ENCODE peak calls at places on chromosomes 7 and 10, in four cellular contexts. Q, L, V and X are unnamed samples.

GRCh38 chr10:43710772-43711471 is 62.2 kb upstream of the ZNF32 start:
- DNase-seq in Q (no peak), V (no peak), L (no peak), X (no peak)

GRCh38 chr7:158802535-158803199 is 26.6 kb downstream of the ESYT2 start:
- DNase-seq in Q (no peak), V (no peak), L (no peak), X (no peak)

GRCh38 chr7:132290021-132290420 is 286.2 kb downstream of the PLXNA4 start:
- DNase-seq in Q (no peak), V (no peak), L (no peak), X (no peak)

GRCh38 chr7:154332776-154333175 is 280.6 kb downstream of the DPP6 start:
- DNase-seq in L (no peak), V (no peak), Q (no peak), X (no peak)

GRCh38 chr7:141239661-141240060 is 165.8 kb downstream of the TMEM178B start:
- DNase-seq in L (no peak), Q (no peak), V (no peak), X (no peak)

GRCh38 chr10:36183726-36184125 is 541.6 kb upstream of the FZD8 start:
- DNase-seq in Q (no peak), V (no peak), L (no peak), X (no peak)

GRCh38 chr10:124646483-124647352 is 97.5 kb downstream of the FAM53B start:
- DNase-seq in L (peak), V (peak), Q (no peak), X (no peak)

GRCh38 chr10:125116041-125116649 is 44.2 kb downstream of the CTBP2 start:
- DNase-seq in Q (no peak), V (no peak), L (no peak), X (no peak)

GRCh38 chr7:143069912-143070500 is 17.9 kb downstream of the OR6V1 start:
- DNase-seq in V (no peak), L (no peak), Q (no peak), X (no peak)

GRCh38 chr10:35574924-35575352 is 30.2 kb upstream of the GJD4 start:
- DNase-seq in L (no peak), Q (no peak), V (no peak), X (peak)

GRCh38 chr7:95578299-95578855 is 17.9 kb downstream of the PDK4 start:
- DNase-seq in Q (no peak), V (no peak), L (no peak), X (no peak)

GRCh38 chr10:35216303-35216905 is 89.8 kb downstream of the CREM start:
- DNase-seq in Q (no peak), V (peak), L (no peak), X (no peak)

GRCh38 chr10:112278871-112279270 is 4.3 kb upstream of the TECTB start:
- DNase-seq in V (no peak), Q (no peak), L (no peak), X (no peak)

GRCh38 chr10:15183689-15184481 is 15.4 kb upstream of the NMT2 start:
- DNase-seq in Q (no peak), L (no peak), V (no peak), X (no peak)

GRCh38 chr10:73529089-73529832 is 33.4 kb upstream of the PPP3CB start:
- DNase-seq in Q (peak), L (peak), V (peak), X (peak)

GRCh38 chr10:13587367-13587766 is 602 bp downstream of the PRPF18 start:
- DNase-seq in V (peak), Q (peak), L (no peak), X (no peak)

GRCh38 chr7:144776447-144776846 is 59.4 kb downstream of the TPK1 start:
- DNase-seq in Q (no peak), L (no peak), V (no peak), X (no peak)

GRCh38 chr10:70337201-70337651 is 45.2 kb downstream of the LRRC20 start:
- DNase-seq in Q (no peak), V (peak), L (peak), X (no peak)

GRCh38 chr10:108039821-108040584 is 875.5 kb upstream of the SORCS1 start:
- DNase-seq in Q (no peak), L (no peak), V (no peak), X (no peak)

GRCh38 chr7:18768256-18768655 is 272.7 kb downstream of the HDAC9 start:
- DNase-seq in Q (no peak), V (no peak), L (no peak), X (no peak)

GRCh38 chr10:72162978-72163377 is 52.8 kb upstream of the ANAPC16 start:
- DNase-seq in L (no peak), V (no peak), Q (no peak), X (no peak)

GRCh38 chr7:78254397-78255055 is 456.0 kb downstream of the PHTF2 start:
- DNase-seq in V (no peak), Q (no peak), L (no peak), X (no peak)

GRCh38 chr10:99779335-99779734 is 3.1 kb upstream of the ABCC2 start:
- DNase-seq in Q (no peak), L (no peak), V (no peak), X (no peak)

GRCh38 chr7:118185163-118185860 is 1.3 kb downstream of the LSM8 start:
- DNase-seq in L (no peak), V (no peak), Q (no peak), X (no peak)

GRCh38 chr10:90289037-90289436 is 568.8 kb downstream of the HTR7 start:
- DNase-seq in Q (no peak), V (no peak), L (no peak), X (no peak)

GRCh38 chr7:133344275-133344674 is 91.4 kb downstream of the EXOC4 start:
- DNase-seq in Q (no peak), V (no peak), L (no peak), X (no peak)

GRCh38 chr7:100803398-100804161 is 23.7 kb downstream of the EPHB4 start:
- DNase-seq in L (peak), Q (peak), V (peak), X (peak)

GRCh38 chr10:51640120-51640819 is 59.1 kb downstream of the CSTF2T start:
- DNase-seq in L (no peak), V (no peak), Q (no peak), X (no peak)

GRCh38 chr7:140831724-140832123 is 93.0 kb downstream of the BRAF start:
- DNase-seq in Q (no peak), V (no peak), L (no peak), X (no peak)

GRCh38 chr7:151993977-151994676 is 31.3 kb upstream of the GALNT11 start:
- DNase-seq in Q (no peak), V (no peak), L (no peak), X (no peak)

GRCh38 chr10:79100761-79101160 is 32.0 kb downstream of the ZMIZ1 start:
- DNase-seq in L (no peak), V (no peak), Q (no peak), X (no peak)
- TF ChIP-seq POLR2A in L (no peak), V (no peak), Q (no peak), X (no peak)

GRCh38 chr10:87942884-87943527 is 79.6 kb downstream of the PTEN start:
- DNase-seq in Q (no peak), V (no peak), L (no peak), X (no peak)

GRCh38 chr10:87940210-87940609 is 76.8 kb downstream of the PTEN start:
- DNase-seq in V (no peak), L (no peak), Q (no peak), X (no peak)

DNA sequence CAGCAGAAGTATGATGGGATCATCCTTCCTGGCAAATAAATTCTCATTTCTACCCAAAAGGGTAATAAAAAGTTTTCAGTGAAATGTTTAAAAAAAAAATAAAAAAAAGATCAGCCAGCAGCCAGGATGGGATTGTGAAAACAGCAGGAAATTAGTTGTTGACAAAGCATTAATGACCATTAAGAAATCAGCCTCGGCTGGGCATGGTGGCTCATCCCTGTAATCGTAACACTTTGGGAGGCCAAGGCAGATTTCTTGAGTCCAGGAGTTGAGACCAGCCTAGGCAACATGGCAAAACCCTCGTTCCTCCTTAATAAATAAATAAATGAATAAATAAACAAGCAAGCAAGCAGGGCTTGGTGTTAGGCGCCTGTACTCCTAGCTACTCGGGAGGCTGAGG is 82.6 kb downstream of the PTEN start:
- DNase-seq in L (no peak), Q (no peak), V (no peak), X (no peak)
- TF ChIP-seq POLR2A in L (no peak), Q (no peak), V (no peak), X (no peak)

DNA sequence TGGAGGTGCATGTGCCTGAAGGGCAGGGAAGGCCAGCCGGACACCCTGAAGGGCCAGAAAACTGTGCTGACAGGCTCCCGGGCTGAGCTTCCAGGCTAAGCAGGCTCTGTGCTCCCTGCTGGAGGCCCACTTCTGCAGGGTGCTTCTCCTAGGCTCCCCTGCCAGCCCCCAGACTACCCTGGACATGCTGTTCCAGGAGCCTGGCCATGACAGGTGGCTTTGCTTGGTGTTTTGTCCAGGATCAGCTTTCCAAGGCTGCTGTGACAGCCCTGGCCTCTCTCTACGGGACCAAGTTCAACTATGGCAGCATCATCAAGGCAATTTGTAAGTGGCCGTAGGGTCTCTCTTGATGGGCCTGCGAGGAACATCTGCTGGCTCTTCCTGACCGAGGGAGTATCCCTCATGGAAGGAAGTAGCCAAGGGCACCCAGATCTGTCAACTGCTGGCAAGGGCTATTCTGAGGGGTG is 5.3 kb downstream of the CPA1 start:
- DNase-seq in L (no peak), Q (no peak), V (no peak), X (no peak)
- TF ChIP-seq POLR2A in L (no peak), Q (no peak), V (no peak), X (no peak)

DNA sequence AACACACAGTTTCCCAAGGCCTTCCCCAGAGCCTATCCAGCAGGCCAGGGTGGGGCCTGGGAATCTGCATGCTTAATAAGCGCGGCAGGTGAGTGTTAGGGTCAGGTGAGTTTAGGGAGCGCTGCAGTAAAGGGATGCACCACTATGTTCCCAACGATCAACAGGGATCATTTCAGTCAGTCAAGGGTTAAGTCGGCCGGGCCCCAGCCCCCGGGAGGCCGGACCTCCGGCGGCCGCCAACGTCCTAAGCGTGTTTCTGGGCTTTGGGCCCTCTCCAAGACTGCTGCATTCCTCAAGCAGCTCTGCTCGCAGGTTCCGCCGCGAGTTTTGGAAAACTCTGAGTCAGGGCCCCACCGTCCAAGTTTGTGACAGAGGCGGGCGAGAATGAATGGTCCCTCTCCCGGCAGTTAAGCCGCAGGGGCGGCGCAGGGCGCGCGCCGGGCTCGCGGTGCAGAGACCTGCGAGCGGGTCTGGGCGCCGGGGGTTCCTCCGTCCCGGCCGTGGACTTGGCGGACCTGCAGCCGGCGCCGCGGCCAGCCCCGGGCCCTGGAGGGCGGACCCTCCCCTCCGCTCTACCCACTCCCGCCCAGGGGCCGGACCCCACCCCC is 81.6 kb downstream of the ARHGAP22 start:
- DNase-seq in L (peak), V (peak), Q (no peak), X (no peak)
- TF ChIP-seq POLR2A in L (no peak), V (no peak), Q (no peak), X (no peak)

DNA sequence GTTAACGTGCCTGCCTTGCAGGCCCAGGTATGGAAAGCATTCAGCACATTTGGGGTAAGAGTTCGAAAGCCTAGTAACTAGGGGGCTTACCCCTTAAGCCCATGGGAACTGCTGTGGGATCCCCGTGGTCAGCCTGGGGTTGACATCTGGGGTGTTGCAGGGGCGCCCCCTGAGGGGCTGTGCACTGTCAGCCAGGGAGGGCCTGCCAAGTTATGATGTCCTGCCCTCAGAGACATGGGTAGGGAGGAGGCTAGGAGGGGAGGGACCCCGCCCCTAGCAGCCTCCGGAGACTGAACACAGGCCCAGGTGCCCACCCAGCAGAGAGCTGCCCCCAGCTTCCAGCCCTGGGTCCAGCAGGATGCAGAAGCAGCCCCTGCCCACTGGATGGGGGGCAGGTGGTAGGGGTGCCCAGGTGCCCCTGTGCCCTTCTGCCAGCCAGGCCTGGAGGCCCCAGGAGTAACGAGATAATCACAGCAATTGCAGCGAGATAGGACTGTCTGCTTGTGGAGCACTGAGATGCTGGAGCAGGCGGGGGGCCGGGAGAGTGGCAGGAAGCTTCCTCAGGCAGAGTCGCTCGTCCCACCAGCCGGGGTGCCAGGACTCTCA is 153.3 kb downstream of the UBE2H start:
- DNase-seq in L (no peak), Q (no peak), V (no peak), X (no peak)
- TF ChIP-seq POLR2A in L (no peak), Q (no peak), V (no peak), X (no peak)

GRCh38 chr7:44999245-45000095 is 531 bp upstream of the CCM2 start:
- DNase-seq in V (peak), Q (peak), L (peak), X (peak)
- TF ChIP-seq POLR2A in V (peak), Q (no peak), L (peak), X (no peak)

DNA sequence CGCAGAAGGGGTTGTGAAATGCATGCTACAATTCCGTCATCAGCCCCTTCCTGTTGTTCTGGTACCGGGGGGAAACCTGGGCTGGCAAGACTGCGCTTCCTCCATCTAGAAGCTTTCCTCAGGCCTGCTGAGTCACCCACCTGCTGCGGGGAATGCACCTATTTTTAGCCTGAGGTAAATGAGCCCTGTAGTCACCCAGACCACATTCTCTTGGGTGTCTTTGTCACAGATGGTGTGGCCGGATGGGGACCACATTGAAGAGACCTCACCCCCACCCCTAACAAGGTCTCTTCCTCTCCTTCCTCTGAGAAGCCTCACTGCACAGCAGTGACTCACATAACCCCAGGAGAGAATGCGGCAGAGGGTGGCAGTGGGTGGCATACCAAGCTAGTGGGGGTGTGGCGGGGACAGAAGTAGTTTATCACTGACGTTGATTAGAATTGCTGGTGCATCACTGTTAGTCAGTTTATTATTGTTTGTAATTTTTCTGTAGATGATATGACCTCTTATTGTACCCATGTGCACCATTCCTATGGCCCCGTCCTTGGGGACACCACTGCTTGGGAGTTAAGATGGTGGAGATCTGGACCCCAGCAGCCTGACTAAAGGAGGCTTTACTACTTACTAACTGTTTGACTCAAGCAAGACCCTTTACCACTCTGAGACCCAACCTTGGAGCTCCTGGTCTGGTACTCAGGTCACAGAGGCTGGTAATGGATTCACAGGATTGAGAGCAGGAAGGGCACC is 83.0 kb upstream of the DUSP5 start:
- DNase-seq in Q (peak), V (peak), L (no peak), X (no peak)
- TF ChIP-seq POLR2A in Q (peak), V (no peak), L (no peak), X (no peak)

GRCh38 chr10:130905386-130905785 is 406.1 kb downstream of the TCERG1L start:
- DNase-seq in V (no peak), L (no peak), Q (no peak), X (peak)
- TF ChIP-seq POLR2A in V (no peak), L (no peak), Q (no peak), X (no peak)